ENCODE peak calls at places on chromosomes 1 and 21, in five cellular contexts. C is A549, E is ovary, K is tibial nerve, X is transverse colon. Z is an unnamed sample.

GRCh38 chr1:14263207-14263606 is 335.3 kb upstream of the KAZN start:
- DNase-seq in E (no peak), X (no peak), K (no peak), C (no peak), Z (no peak)

GRCh38 chr1:221837886-221838285 is 96.0 kb upstream of the DUSP10 start:
- DNase-seq in X (no peak), K (no peak), C (no peak), E (no peak), Z (no peak)

GRCh38 chr1:158983235-158983634 is 26.5 kb upstream of the IFI16 start:
- DNase-seq in X (no peak), E (no peak), C (no peak), K (no peak), Z (no peak)

GRCh38 chr1:181100924-181101323 is 12.4 kb downstream of the IER5 start:
- DNase-seq in X (no peak), K (no peak), E (no peak), C (no peak), Z (no peak)

GRCh38 chr1:98251497-98251896 is 330.7 kb upstream of the DPYD start:
- DNase-seq in E (no peak), X (no peak), C (no peak), K (no peak), Z (no peak)

GRCh38 chr1:153515504-153516394 is 20.0 kb downstream of the S100A6 start:
- DNase-seq in E (no peak), C (no peak), K (no peak), X (peak), Z (peak)

GRCh38 chr1:192807968-192808587 is 761 bp upstream of the RGS2 start:
- DNase-seq in C (peak), X (no peak), K (no peak), E (no peak), Z (no peak)

GRCh38 chr1:29808141-29808995 is 572.0 kb downstream of the PTPRU start:
- DNase-seq in C (no peak), X (no peak), K (no peak), E (no peak), Z (no peak)

GRCh38 chr1:210901981-210902770 is 231.8 kb downstream of the KCNH1 start:
- DNase-seq in K (no peak), C (no peak), X (no peak), E (no peak), Z (no peak)

GRCh38 chr1:1665815-1666251 is 7.0 kb upstream of the CDK11B start:
- DNase-seq in X (no peak), E (peak), C (no peak), K (no peak), Z (no peak)
- H3K27ac ChIP-seq in X (no peak), E (no peak), C (no peak), K (no peak), Z (no peak)

GRCh38 chr21:37232274-37233018 is 34.7 kb downstream of the VPS26C start:
- DNase-seq in E (no peak), K (no peak), C (no peak), X (no peak), Z (no peak)
- TF ChIP-seq EP300 in E (no peak), K (no peak), C (no peak), X (no peak), Z (no peak)

GRCh38 chr1:242873661-242874060 is 349.2 kb upstream of the PLD5 start:
- DNase-seq in K (no peak), E (no peak), X (no peak), C (no peak), Z (no peak)

GRCh38 chr1:242872521-242872920 is 348.0 kb upstream of the PLD5 start:
- DNase-seq in K (no peak), E (no peak), X (no peak), C (no peak), Z (no peak)

GRCh38 chr1:242876021-242876420 is 351.5 kb upstream of the PLD5 start:
- DNase-seq in X (no peak), C (peak), E (no peak), K (no peak), Z (no peak)

GRCh38 chr1:242871631-242872030 is 347.1 kb upstream of the PLD5 start:
- DNase-seq in E (no peak), X (no peak), C (no peak), K (no peak), Z (no peak)

GRCh38 chr1:242870944-242871343 is 346.4 kb upstream of the PLD5 start:
- DNase-seq in K (no peak), X (no peak), C (no peak), E (no peak), Z (no peak)
- H3K4me3 ChIP-seq in K (no peak), X (no peak), C (no peak), E (no peak), Z (no peak)

GRCh38 chr1:218673170-218673569 is 328.0 kb downstream of the TGFB2 start:
- DNase-seq in X (no peak), C (no peak), K (no peak), E (no peak), Z (no peak)
- H3K27ac ChIP-seq in X (no peak), C (peak), K (no peak), E (no peak), Z (no peak)

DNA sequence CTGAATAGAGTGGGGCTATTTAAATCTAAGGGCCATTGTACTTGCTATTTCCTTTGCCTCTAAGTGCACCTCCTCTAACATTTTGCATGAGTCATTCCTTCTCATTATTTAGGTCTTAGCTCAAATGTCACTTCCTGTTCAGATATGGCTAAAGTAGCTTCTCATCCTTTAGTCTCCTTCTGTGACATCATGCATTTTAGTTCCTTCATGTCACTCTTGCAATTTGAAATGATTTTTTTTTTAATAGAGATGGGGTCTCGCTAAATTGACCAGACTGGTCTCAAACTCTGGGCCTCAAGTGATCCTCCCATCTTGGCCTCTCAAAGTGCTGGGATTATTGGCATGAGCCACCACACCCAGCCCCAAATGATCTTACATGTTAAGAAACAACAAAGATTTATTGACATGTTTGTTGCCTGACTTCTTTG is 6.6 kb downstream of the TBX19 start:
- DNase-seq in C (no peak), X (no peak), K (no peak), E (no peak), Z (no peak)
- TF ChIP-seq EP300 in C (no peak), X (no peak), K (no peak), E (no peak), Z (no peak)